ENCODE peak calls at places on chromosomes 13 and 19, in four cellular contexts. W is uterus, Y is body of pancreas, M is endothelial cell. K is an unnamed sample.
A peak's percentile ranks its signal among the peaks of the same experiment; 100 is the strongest.

GRCh38 chr13:53015971-53016370 is 12.6 kb upstream of the OLFM4 start:
- DNase-seq in M (peak; percentile 10), W (no peak), Y (no peak), K (no peak)

GRCh38 chr13:27708325-27708724 is 84.0 kb upstream of the GSX1 start:
- DNase-seq in Y (no peak), M (no peak), W (no peak), K (no peak)

GRCh38 chr19:4140237-4140711 is 13.2 kb upstream of the CREB3L3 start:
- DNase-seq in Y (peak; percentile 53), M (peak; percentile 25), W (no peak), K (no peak)

GRCh38 chr19:4803736-4804695 is 12.5 kb downstream of the FEM1A start:
- DNase-seq in W (peak; percentile 54), Y (peak; percentile 60), M (peak; percentile 87), K (no peak)

GRCh38 chr13:19845758-19846157 is 17.7 kb downstream of the ZMYM5 start:
- DNase-seq in Y (peak; percentile 18), W (peak; percentile 40), M (no peak), K (peak; percentile 91)

GRCh38 chr19:16288544-16288943 is 36.1 kb upstream of the KLF2 start:
- DNase-seq in W (no peak), M (no peak), Y (no peak), K (no peak)

GRCh38 chr19:29771708-29772415 is 39.9 kb upstream of the CCNE1 start:
- DNase-seq in Y (peak; percentile 60), M (peak; percentile 73), W (no peak), K (peak; percentile 4)

GRCh38 chr19:27821418-27822018 is 1391.4 kb downstream of the UQCRFS1 start:
- DNase-seq in Y (no peak), W (no peak), M (no peak), K (no peak)

GRCh38 chr13:99766641-99767045 is 204.9 kb downstream of the ZIC5 start:
- DNase-seq in Y (no peak), M (no peak), W (no peak), K (no peak)

GRCh38 chr19:52992109-52993004 is 21.4 kb upstream of the ERVV-1 start:
- DNase-seq in W (peak; percentile 40), Y (no peak), M (peak; percentile 24), K (no peak)

GRCh38 chr13:43469791-43470190 is 317.0 kb downstream of the ENOX1 start:
- DNase-seq in W (no peak), Y (no peak), M (no peak), K (peak; percentile 4)

GRCh38 chr13:27791146-27791900 is 960 bp upstream of the GSX1 start:
- DNase-seq in Y (no peak), W (no peak), M (no peak), K (no peak)

GRCh38 chr13:110521296-110521680 is 40.2 kb downstream of the RAB20 start:
- DNase-seq in Y (no peak), W (no peak), M (no peak), K (no peak)

GRCh38 chr19:11010041-11010440 is 49.2 kb downstream of the SMARCA4 start:
- DNase-seq in Y (no peak), M (no peak), W (no peak), K (no peak)
- TF ChIP-seq CTCF in Y (no peak), M (no peak), W (no peak), K (no peak)

GRCh38 chr19:1854032-1854541 is 5.8 kb upstream of the REXO1 start:
- DNase-seq in W (no peak), Y (no peak), M (peak; percentile 15), K (no peak)

GRCh38 chr19:1855828-1856255 is 7.5 kb downstream of the KLF16 start:
- DNase-seq in M (no peak), W (no peak), Y (no peak), K (no peak)

GRCh38 chr19:1853295-1854031 is 5.2 kb upstream of the REXO1 start:
- DNase-seq in W (no peak), M (peak; percentile 95), Y (peak; percentile 84), K (no peak)

GRCh38 chr19:1855040-1855827 is 7.0 kb upstream of the REXO1 start:
- DNase-seq in M (peak; percentile 85), Y (peak; percentile 89), W (peak; percentile 57), K (no peak)

DNA sequence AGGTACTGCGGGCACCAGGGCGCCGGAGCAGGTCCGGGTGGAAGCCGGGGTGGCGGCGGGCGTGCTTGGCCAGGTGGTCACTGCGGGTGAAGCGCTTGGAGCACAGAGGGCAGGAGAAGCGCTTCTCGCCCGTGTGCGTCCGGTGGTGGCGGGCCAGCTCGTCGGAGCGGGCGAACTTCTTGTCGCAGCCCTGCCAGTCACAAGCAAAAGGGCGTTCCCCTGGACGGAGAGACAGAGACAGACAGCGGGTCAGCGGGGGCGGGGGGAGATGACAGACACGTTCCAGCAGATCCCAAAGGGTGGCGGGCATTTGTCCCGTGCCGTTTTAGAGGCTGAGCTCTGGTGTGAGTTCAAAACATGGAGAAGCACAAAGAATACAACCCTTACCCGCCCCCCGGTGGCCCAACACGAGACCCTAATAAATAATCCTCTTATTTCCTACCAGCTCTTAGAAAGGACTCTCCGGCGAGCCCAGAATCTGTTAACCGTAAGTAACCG is 6.3 kb upstream of the REXO1 start:
- DNase-seq in W (no peak), M (peak; percentile 20), Y (no peak), K (no peak)
- TF ChIP-seq CTCF in W (no peak), M (no peak), Y (no peak), K (no peak)

DNA sequence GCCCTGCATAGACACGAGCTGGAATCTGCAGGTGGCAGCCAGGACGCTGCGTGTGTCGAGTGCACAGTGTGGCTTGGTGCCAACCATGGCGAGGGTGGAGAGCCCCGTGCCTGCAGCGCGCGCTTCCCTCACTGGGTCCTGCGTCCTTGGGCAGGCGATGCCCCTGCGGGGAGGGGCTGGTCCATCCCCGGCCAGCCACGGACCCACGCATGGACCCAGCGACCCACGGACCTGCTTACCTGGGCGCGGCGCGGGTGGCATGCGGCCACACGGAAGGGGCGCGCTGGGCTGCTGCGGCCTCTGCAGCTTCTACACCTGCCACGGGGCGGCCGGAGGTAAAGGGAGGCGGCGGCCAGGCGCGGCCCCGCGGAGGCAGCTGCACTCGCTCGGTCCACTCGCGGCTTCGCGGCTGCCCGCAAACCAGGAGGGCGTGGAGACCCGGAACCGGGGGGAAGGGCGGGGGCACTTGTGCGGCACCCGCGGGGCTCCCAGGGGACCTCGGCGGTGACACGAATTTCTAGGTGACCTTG is 569 bp upstream of the MCF2L start:
- DNase-seq in W (no peak), Y (peak; percentile 81), M (no peak), K (no peak)
- TF ChIP-seq CTCF in W (no peak), Y (no peak), M (no peak), K (no peak)

DNA sequence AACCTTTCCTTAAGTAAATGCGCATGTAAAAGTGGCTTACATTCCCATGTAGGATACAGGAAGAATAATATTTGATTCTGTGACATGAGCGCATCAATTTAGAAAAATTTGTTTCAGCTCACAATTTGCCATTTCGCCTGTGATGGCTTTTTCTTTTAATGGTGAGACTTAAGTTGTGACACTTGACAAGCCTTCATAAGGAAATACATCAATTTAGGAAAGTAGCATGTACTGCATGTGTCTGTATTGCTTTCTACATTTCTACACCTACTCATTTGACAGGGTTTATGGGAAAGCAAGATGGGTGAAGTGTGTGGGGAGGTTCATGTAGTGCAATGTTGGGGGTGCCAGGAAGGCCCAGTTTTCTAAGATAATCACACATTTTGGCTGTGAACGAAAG is 12.1 kb upstream of the SCEL start:
- DNase-seq in M (no peak), Y (no peak), W (no peak), K (no peak)
- TF ChIP-seq CTCF in M (no peak), Y (no peak), W (no peak), K (no peak)

DNA sequence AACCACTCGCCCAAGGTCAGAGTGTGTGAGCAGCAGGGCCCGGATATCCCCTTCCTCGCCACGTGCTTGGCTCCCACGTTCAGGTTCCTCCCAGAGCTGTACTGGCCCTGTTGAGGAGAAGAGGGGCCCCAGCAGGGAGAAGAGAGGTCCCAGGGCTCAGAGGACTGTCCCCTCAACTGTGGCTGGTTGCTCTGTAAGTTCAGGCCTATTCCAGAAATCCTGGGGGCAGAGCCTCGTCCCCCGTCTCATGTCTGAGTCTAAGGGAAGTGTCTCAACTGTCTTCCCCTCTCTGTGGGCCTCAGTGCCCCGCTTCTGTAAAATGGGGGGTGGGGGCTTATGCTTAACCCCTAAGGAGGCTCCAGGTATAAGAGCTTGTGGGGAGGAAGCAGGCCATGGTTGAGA is 3.9 kb downstream of the PPP5C start:
- DNase-seq in W (no peak), Y (peak; percentile 59), M (no peak), K (no peak)
- TF ChIP-seq CTCF in W (no peak), Y (no peak), M (no peak), K (no peak)

GRCh38 chr13:22275393-22275792 is 604.5 kb downstream of the FGF9 start:
- DNase-seq in Y (no peak), W (no peak), M (no peak), K (no peak)

GRCh38 chr13:22278336-22278929 is 607.6 kb downstream of the FGF9 start:
- DNase-seq in Y (peak; percentile 74), M (peak; percentile 68), W (peak; percentile 27), K (no peak)
- TF ChIP-seq CTCF in Y (no peak), M (peak; percentile 34), W (peak; percentile 33), K (no peak)

GRCh38 chr13:77329133-77330008 is 2.5 kb upstream of the MYCBP2 start:
- DNase-seq in W (peak; percentile 72), Y (peak; percentile 93), M (peak; percentile 73), K (peak; percentile 82)
- TF ChIP-seq CTCF in W (no peak), Y (no peak), M (no peak), K (no peak)

K was measured in AG04449.